ENCODE peak calls at places on chromosome 13, in four cellular contexts. Y is stimulated activated CD4-positive, alpha-beta T cell treated with anti-CD3 and anti-CD28 coated beads, Interleukin-4, amount 100 ng/mL, for 48 hours; J is anterior cingulate cortex; K is T-helper 9 cell. Z is an unnamed sample.

GRCh38 chr13:100510208-100510997 is 78.2 kb downstream of the GGACT start:
- DNase-seq in Y (no peak), J (no peak), K (no peak), Z (no peak)

GRCh38 chr13:24208314-24208713 is 47.8 kb downstream of the SPATA13 start:
- DNase-seq in Y (no peak), J (no peak), K (no peak), Z (no peak)

GRCh38 chr13:99446242-99446641 is 55.0 kb upstream of the TM9SF2 start:
- DNase-seq in Y (no peak), J (no peak), K (no peak), Z (no peak)

GRCh38 chr13:111875922-111876321 is 191.0 kb upstream of the SOX1 start:
- DNase-seq in Y (no peak), J (no peak), K (no peak), Z (no peak)

GRCh38 chr13:30466358-30466714 is 600 bp upstream of the HMGB1 start:
- DNase-seq in Y (peak), J (no peak), K (no peak), Z (no peak)

GRCh38 chr13:35994131-35994966 is 136.8 kb downstream of the DCLK1 start:
- DNase-seq in Y (no peak), J (no peak), K (no peak), Z (no peak)

GRCh38 chr13:76016799-76017198 is 380.7 kb downstream of the LMO7 start:
- DNase-seq in Y (no peak), J (no peak), K (no peak), Z (no peak)

GRCh38 chr13:21033866-21034601 is 27.4 kb downstream of the LATS2 start:
- DNase-seq in Y (no peak), J (no peak), K (no peak), Z (no peak)

GRCh38 chr13:51435002-51435578 is 17.7 kb downstream of the INTS6 start:
- DNase-seq in Y (no peak), J (no peak), K (no peak), Z (no peak)

GRCh38 chr13:23868521-23868920 is 20.7 kb downstream of the MIPEP start:
- DNase-seq in Y (no peak), J (no peak), K (no peak), Z (no peak)

GRCh38 chr13:109333893-109334651 is 452.3 kb downstream of the IRS2 start:
- DNase-seq in Y (no peak), J (no peak), K (no peak), Z (no peak)

GRCh38 chr13:51193387-51193786 is 28.8 kb upstream of the FAM124A start:
- DNase-seq in Y (no peak), J (no peak), K (no peak), Z (no peak)

GRCh38 chr13:110965755-110966134 is 50.9 kb upstream of the ANKRD10 start:
- DNase-seq in Y (no peak), J (no peak), K (no peak), Z (no peak)

GRCh38 chr13:41061914-41062837 is 867 bp downstream of the WBP4 start:
- DNase-seq in Y (no peak), J (no peak), K (no peak), Z (no peak)

GRCh38 chr13:21063031-21063430 is 1.6 kb upstream of the LATS2 start:
- DNase-seq in Y (no peak), J (no peak), K (no peak), Z (no peak)

GRCh38 chr13:112657850-112658445 is 31.9 kb upstream of the ATP11A start:
- DNase-seq in Y (no peak), J (no peak), K (no peak), Z (no peak)

GRCh38 chr13:35917252-35917941 is 213.8 kb downstream of the DCLK1 start:
- DNase-seq in Y (no peak), J (no peak), K (no peak), Z (no peak)

GRCh38 chr13:40993119-40993518 is 26.0 kb downstream of the ELF1 start:
- DNase-seq in Y (no peak), J (no peak), K (no peak), Z (no peak)

GRCh38 chr13:25860265-25860664 is 191.6 kb downstream of the SHISA2 start:
- DNase-seq in Y (no peak), J (no peak), K (no peak), Z (no peak)

GRCh38 chr13:98581971-98582702 is 5.2 kb upstream of the STK24 start:
- DNase-seq in Y (no peak), J (no peak), K (no peak), Z (no peak)

GRCh38 chr13:42720116-42720857 is 61.1 kb upstream of the FAM216B start:
- DNase-seq in Y (peak), J (no peak), K (no peak), Z (no peak)

GRCh38 chr13:110812111-110812868 is 98.8 kb downstream of the ING1 start:
- DNase-seq in Y (no peak), J (no peak), K (no peak), Z (no peak)

GRCh38 chr13:94435604-94436226 is 43.8 kb downstream of the DCT start:
- DNase-seq in Y (no peak), J (no peak), K (no peak), Z (no peak)

GRCh38 chr13:50323440-50324070 is 308.3 kb downstream of the KCNRG start:
- DNase-seq in Y (no peak), J (no peak), K (no peak), Z (no peak)

GRCh38 chr13:24500977-24501376 is 11.6 kb downstream of the PARP4 start:
- DNase-seq in Y (no peak), J (no peak), K (no peak), Z (no peak)

GRCh38 chr13:72696590-72696989 is 30.8 kb downstream of the MZT1 start:
- DNase-seq in Y (no peak), J (no peak), K (no peak), Z (no peak)

GRCh38 chr13:72463561-72463960 is 263.9 kb downstream of the MZT1 start:
- DNase-seq in Y (no peak), J (no peak), K (no peak), Z (no peak)

GRCh38 chr13:99878921-99879610 is 92.5 kb downstream of the ZIC5 start:
- DNase-seq in Y (no peak), J (no peak), K (no peak), Z (no peak)

GRCh38 chr13:82791035-82791434 is 1091.2 kb downstream of the SLITRK1 start:
- DNase-seq in Y (no peak), J (no peak), K (no peak), Z (no peak)

GRCh38 chr13:89726690-89727435 is 1620.6 kb upstream of the MIR17HG start:
- DNase-seq in Y (no peak), J (no peak), K (no peak), Z (no peak)

GRCh38 chr13:113991191-113991669 is 17.4 kb upstream of the C13orf46 start:
- DNase-seq in Y (no peak), J (no peak), K (no peak), Z (no peak)

GRCh38 chr13:40982772-40983171 is 36.3 kb downstream of the ELF1 start:
- DNase-seq in Y (peak), J (no peak), K (no peak), Z (no peak)

GRCh38 chr13:22082437-22083100 is 411.7 kb downstream of the FGF9 start:
- DNase-seq in Y (no peak), J (no peak), K (no peak), Z (no peak)

GRCh38 chr13:104015646-104016396 is 949.6 kb upstream of the SLC10A2 start:
- DNase-seq in Y (no peak), J (no peak), K (no peak), Z (no peak)

GRCh38 chr13:102651392-102651791 is 43.5 kb downstream of the METTL21C start:
- DNase-seq in Y (no peak), J (no peak), K (no peak), Z (no peak)

GRCh38 chr13:68304287-68304893 is 1074.3 kb upstream of the PCDH9 start:
- DNase-seq in Y (no peak), J (no peak), K (no peak), Z (no peak)

GRCh38 chr13:20492641-20493040 is 33.0 kb downstream of the CRYL1 start:
- DNase-seq in Y (peak), J (no peak), K (peak), Z (peak)

GRCh38 chr13:73556902-73557301 is 498.1 kb downstream of the KLF5 start:
- DNase-seq in Y (no peak), J (no peak), K (no peak), Z (no peak)

GRCh38 chr13:43285891-43286602 is 262.7 kb downstream of the DNAJC15 start:
- DNase-seq in Y (no peak), J (no peak), K (no peak), Z (no peak)